ENCODE peak calls at places on chromosomes 12 and 14, in four cellular contexts. J is stomach, E is ovary, S is GM12878. Q is an unnamed sample.

GRCh38 chr12:29744365-29744764 is 39.4 kb downstream of the TMTC1 start:
- DNase-seq in S (no peak), J (no peak), E (no peak), Q (no peak)

GRCh38 chr14:94028450-94028826 is 2.3 kb downstream of the OTUB2 start:
- DNase-seq in J (no peak), S (no peak), E (no peak), Q (no peak)

GRCh38 chr12:107788690-107789458 is 14.4 kb downstream of the ASCL4 start:
- DNase-seq in E (no peak), J (no peak), S (no peak), Q (no peak)

GRCh38 chr12:52632656-52633055 is 14.3 kb upstream of the KRT73 start:
- DNase-seq in J (no peak), E (no peak), S (no peak), Q (no peak)

GRCh38 chr12:115172521-115172920 is 488.5 kb upstream of the TBX3 start:
- DNase-seq in E (no peak), J (no peak), S (no peak), Q (no peak)

GRCh38 chr12:389138-390096 is at the start of gene KDM5A:
- DNase-seq in J (peak), S (peak), E (peak), Q (peak)

GRCh38 chr12:6839482-6840201 is 1.1 kb upstream of the GNB3 start:
- DNase-seq in S (no peak), E (no peak), J (peak), Q (no peak)

GRCh38 chr12:53123578-53124351 is 20.5 kb downstream of the SOAT2 start:
- DNase-seq in J (no peak), E (no peak), S (no peak), Q (no peak)

GRCh38 chr12:79439179-79439825 is 251.5 kb downstream of the PAWR start:
- DNase-seq in E (no peak), S (no peak), J (no peak), Q (no peak)

GRCh38 chr12:56351325-56351724 is 8.6 kb downstream of the STAT2 start:
- DNase-seq in J (no peak), S (no peak), E (no peak), Q (no peak)

GRCh38 chr12:28583771-28584261 is 393.6 kb downstream of the CCDC91 start:
- DNase-seq in E (no peak), S (no peak), J (no peak), Q (no peak)

GRCh38 chr14:104138098-104138890 is at the start of gene KIF26A:
- DNase-seq in E (peak), S (no peak), J (no peak), Q (peak)

GRCh38 chr14:76277586-76278130 is 98.3 kb upstream of the ESRRB start:
- DNase-seq in J (no peak), S (no peak), E (no peak), Q (peak)

GRCh38 chr12:103626498-103626897 is 39.4 kb downstream of the STAB2 start:
- DNase-seq in S (no peak), J (peak), E (no peak), Q (peak)

GRCh38 chr14:23095196-23096108 is at the start of gene C14orf119:
- DNase-seq in J (peak), S (peak), E (peak), Q (peak)

GRCh38 chr12:113154351-113154973 is 4.9 kb downstream of the CFAP73 start:
- DNase-seq in E (no peak), J (no peak), S (no peak), Q (no peak)

GRCh38 chr12:24950231-24950834 is 1.4 kb upstream of the BCAT1 start:
- DNase-seq in E (no peak), S (peak), J (no peak), Q (no peak)

GRCh38 chr12:118463677-118464076 is 87.3 kb downstream of the SUDS3 start:
- DNase-seq in S (no peak), J (no peak), E (no peak), Q (no peak)

GRCh38 chr12:116265361-116266128 is 11.9 kb downstream of the MED13L start:
- DNase-seq in J (no peak), E (no peak), S (no peak), Q (no peak)

GRCh38 chr14:66315098-66315497 is 171.1 kb upstream of the CCDC196 start:
- DNase-seq in S (no peak), J (no peak), E (no peak), Q (no peak)

GRCh38 chr12:108792361-108793292 is 61.3 kb upstream of the CORO1C start:
- DNase-seq in E (no peak), S (no peak), J (no peak), Q (peak)

GRCh38 chr12:3614806-3615466 is 123.9 kb downstream of the PRMT8 start:
- DNase-seq in E (no peak), S (no peak), J (no peak), Q (peak)

GRCh38 chr12:115879354-115879753 is 398.1 kb downstream of the MED13L start:
- DNase-seq in E (no peak), J (no peak), S (no peak), Q (no peak)

GRCh38 chr12:105233045-105233905 is 2.7 kb downstream of the APPL2 start:
- DNase-seq in E (no peak), J (no peak), S (no peak), Q (no peak)

GRCh38 chr12:42812086-42812485 is 222.5 kb upstream of the PRICKLE1 start:
- DNase-seq in E (no peak), J (no peak), S (no peak), Q (no peak)

GRCh38 chr12:3632256-3633240 is 120.4 kb downstream of the CRACR2A start:
- DNase-seq in J (no peak), S (no peak), E (no peak), Q (no peak)

GRCh38 chr12:68340404-68341270 is 8.5 kb upstream of the MDM1 start:
- DNase-seq in S (no peak), E (no peak), J (no peak), Q (peak)

GRCh38 chr14:105917933-105918436 is 391.6 kb downstream of the TMEM121 start:
- DNase-seq in E (no peak), J (no peak), S (no peak), Q (no peak)

DNA sequence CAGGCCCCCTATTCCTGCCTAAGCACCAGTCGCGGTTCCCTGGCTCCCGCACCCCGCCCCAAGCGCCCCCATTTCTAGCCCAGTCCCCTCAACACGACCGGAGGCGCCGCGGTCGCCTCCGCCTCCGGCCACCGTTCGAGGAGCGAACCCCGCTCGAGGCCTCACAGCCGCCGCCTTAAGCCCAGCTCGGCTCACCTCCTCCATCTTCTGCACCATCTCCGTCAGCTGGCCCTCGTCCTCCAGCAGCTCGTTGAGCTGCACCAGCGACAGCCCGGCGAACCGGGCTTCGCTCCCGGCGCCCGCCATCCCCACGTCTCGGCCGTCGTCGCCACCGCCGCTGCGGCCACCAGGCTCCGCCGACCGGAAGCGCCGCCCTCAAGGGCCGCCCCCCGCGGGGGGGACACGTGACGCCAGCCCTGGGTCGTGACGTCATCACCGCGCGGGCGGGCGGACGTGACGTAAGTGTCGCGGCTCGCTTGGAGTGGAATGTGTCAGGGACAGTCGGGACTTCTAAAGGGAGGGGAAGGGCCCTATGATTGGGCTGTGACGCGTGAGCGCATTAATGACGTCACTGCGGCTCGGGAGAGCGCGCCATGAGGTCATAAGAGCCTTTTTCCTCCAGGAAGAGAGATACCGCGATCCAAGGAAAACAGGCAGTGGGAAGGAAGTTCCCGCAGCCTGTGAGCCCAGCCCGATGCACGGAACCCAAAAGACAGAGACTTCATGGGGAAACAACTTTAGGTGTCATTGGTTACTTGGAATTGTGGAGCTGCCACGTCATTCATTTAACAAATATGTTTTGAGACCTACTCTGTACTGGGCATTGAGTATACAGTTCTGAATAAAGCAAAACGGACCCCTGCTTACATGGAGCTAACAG is at the start of gene VPS37B:
- DNase-seq in E (peak), S (no peak), J (peak), Q (peak)
- TF ChIP-seq EP300 in E (peak), S (peak), J (peak), Q (no peak)

GRCh38 chr14:34436960-34437728 is 24.9 kb downstream of the SPTSSA start:
- DNase-seq in J (no peak), E (no peak), S (no peak), Q (no peak)

GRCh38 chr14:34437729-34438080 is 24.3 kb downstream of the SPTSSA start:
- DNase-seq in J (no peak), E (no peak), S (no peak), Q (no peak)

GRCh38 chr14:34436118-34436905 is 25.7 kb downstream of the SPTSSA start:
- DNase-seq in E (no peak), J (no peak), S (no peak), Q (no peak)

GRCh38 chr14:34439090-34439489 is 22.9 kb downstream of the SPTSSA start:
- DNase-seq in E (no peak), S (no peak), J (no peak), Q (no peak)

GRCh38 chr14:34438438-34438837 is 23.6 kb downstream of the SPTSSA start:
- DNase-seq in S (no peak), J (no peak), E (no peak), Q (no peak)
- TF ChIP-seq EP300 in S (no peak), J (no peak), E (no peak), Q (no peak)

DNA sequence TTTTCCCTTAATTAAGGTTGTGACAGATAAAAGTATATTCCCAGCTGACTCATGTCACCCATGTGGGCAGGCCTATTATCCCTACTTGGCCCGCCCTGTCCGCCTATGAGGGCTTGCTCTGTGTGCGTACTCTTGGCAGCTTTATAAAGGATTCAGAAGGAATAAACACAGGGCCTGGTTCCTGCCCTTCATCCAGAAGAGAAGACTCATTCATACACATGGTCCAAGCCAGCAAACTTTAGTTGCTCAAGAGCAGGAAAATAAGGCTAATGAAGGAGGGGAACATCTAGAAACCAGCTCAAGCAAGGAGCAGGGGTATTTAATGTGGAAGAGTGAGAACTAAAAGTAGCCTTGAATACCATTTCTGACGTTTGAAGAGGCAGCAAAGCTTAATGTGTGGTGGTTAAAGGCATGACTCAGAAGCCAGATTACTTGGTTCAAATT is 141.9 kb downstream of the CRADD start:
- DNase-seq in E (peak), S (no peak), J (peak), Q (peak)
- TF ChIP-seq EP300 in E (peak), S (no peak), J (no peak), Q (no peak)

DNA sequence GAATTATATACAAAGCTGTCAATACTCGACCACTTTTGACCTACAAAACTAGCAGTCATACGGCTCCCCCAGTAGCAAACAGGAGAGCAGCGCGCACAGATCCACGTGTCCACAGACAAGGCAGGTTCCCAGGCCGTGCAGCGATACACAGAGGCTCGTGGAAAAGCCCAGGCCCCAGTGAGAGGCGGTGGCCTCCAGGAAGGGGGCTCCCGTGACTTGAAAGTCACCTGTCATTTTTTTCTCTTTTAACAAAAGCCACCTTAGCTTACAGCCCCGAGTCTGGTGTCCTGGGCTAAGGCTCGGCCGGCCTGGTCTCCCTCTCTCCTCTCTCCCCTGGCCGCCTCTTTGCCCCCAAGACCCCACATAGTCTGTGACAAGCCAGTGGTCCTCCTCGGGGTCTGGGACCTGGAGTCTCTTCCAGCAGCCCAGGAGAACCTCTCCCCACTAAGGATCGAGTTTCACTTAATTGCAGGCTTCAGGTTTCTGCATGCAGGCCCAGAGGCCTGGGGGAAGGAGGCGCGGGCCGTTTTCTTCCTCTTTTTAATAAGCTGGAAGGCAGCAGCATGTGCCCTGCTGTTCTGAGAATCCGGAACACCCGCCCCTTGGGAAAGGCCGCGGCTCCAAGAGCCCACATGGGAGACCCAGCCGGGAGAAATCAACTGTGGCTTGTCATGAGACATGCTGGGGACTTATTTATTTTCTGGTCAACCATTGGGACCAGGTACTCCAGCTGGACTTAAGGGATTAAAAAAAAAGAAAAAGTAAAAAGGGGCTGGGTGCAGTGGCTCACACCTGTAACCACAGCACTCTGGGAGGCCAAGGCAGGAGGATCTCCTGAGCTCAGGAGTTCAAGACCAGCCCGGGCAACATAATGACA is 15.9 kb downstream of the NCOR2 start:
- DNase-seq in E (no peak), J (peak), S (no peak), Q (peak)
- TF ChIP-seq EP300 in E (no peak), J (no peak), S (no peak), Q (no peak)

DNA sequence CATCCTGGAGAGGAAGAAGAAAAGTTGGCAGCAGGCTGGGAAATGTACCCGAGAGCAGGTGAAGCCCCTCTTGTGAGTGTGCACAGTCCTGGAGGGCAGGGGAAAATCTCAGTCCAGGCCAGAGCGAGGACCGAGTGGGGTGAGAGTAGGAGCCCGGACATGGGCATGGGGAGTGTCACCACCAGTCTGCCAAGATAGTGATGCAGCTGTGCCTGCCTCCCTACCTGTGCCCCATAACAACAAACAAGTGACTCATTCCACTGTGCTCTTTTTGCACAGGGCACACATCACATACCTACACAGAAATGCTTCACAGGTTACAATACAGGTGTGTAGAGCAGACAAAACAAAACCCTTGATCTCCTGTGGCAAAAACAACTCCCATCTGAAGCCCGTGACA is 205.9 kb upstream of the PELI2 start:
- DNase-seq in J (no peak), S (no peak), E (no peak), Q (no peak)
- TF ChIP-seq EP300 in J (no peak), S (no peak), E (no peak), Q (no peak)

DNA sequence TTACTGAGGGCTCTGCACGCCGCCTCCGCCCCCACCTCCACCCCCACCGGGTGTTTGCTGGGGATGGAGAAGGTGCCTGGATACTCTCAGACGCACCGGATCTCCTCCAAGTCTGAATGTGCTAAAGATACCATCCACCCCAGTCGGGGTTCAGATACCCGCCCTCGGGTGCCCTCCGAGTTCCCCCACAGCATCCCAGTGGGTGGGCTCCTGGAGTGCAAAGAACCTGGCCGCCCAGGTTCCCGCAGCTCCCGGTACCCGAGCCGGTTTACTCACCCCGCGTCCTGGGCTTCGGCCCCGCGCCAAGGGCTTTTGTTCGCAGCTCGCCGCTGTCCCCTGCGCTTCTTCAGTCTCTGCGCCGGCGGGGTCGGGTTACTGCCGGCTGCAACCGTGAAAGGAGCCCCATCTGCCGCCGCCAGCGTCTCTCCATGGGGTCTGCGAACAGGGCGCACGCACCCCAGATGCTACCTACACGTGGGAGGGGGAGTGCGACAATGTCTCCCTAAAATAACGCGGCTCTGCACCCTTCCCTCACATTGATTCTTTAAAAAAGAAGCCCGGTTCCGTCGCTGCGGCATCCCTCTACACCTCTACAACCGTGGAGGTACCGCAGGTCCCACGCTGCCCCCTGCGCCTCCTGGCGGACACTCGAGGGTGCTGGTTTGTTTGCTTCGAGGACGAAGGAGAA is at the start of gene CCDC177:
- DNase-seq in S (no peak), J (peak), E (peak), Q (no peak)
- TF ChIP-seq EP300 in S (no peak), J (no peak), E (no peak), Q (no peak)

DNA sequence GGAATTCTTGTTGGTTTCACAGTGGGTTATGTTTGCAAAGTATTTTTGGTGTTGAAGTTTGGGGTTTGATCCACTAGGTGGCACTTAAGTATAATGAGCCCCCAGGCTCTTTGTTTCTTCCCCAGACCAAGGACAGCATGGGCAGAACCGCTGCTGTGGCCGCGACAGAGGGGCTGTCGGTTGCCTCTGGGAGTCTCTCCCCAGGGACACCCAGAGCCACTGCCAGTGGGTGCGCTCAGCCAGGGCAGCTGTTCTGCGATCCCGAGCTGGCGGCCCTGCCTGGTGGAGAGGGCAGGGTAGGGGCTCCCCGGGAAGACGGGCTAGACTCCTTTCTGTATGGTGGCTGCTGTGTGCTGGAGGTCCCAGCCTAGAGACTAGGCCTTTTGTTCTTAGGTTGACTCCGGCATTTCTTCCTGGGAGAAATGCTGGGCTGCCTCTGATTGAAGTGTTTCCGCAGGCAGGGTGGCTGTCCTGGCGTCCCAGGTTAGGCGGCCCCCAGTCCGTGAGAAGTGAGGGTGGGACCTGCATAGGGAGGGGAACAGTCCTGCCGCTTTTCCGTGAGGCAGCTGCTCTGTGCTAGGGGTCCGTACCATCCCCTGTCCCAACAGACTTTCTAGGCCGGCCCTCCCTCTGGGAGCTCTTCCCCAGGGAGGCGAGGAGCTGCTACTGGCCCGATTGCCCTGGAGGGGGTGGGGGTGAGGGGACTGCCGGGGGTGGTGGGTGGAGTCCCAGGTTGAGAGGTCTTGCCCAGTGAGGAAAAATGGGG is 253.1 kb upstream of the PELI2 start:
- DNase-seq in J (no peak), E (no peak), S (no peak), Q (no peak)
- TF ChIP-seq EP300 in J (no peak), E (no peak), S (no peak), Q (no peak)

Q was measured in sigmoid colon.